ENCODE peak calls at places on chromosomes 3 and 15, in five cellular contexts. N is H1, A is fibroblast of lung, I is GM06990, C is brain microvascular endothelial cell. E is an unnamed sample.

GRCh38 chr15:38069506-38069905 is 135.1 kb downstream of the TMCO5A start:
- DNase-seq in I (no peak), A (peak), C (peak), N (no peak), E (no peak)

GRCh38 chr3:69143605-69144004 is 21.2 kb upstream of the LMOD3 start:
- DNase-seq in A (peak), N (no peak), I (no peak), C (no peak), E (no peak)

GRCh38 chr3:83873550-83873949 is 1085.2 kb upstream of the CADM2 start:
- DNase-seq in I (no peak), A (peak), C (no peak), N (no peak), E (no peak)

GRCh38 chr15:51054535-51054934 is 40.2 kb downstream of the TNFAIP8L3 start:
- DNase-seq in N (no peak), C (no peak), A (no peak), I (no peak), E (no peak)

GRCh38 chr15:58932791-58933310 is 628 bp downstream of the SLTM start:
- DNase-seq in N (no peak), I (no peak), A (peak), C (no peak), E (no peak)

GRCh38 chr3:119294402-119294888 is 262 bp downstream of the ARHGAP31 start:
- DNase-seq in A (no peak), N (peak), I (peak), C (no peak), E (peak)

GRCh38 chr3:131072099-131072559 is 45.5 kb downstream of the NEK11 start:
- DNase-seq in I (no peak), N (no peak), C (peak), A (no peak), E (no peak)

GRCh38 chr15:28969511-28970085 is 83.8 kb downstream of the APBA2 start:
- DNase-seq in C (no peak), I (no peak), N (peak), A (no peak), E (no peak)

GRCh38 chr15:73210630-73211029 is 158.1 kb downstream of the HCN4 start:
- DNase-seq in I (no peak), A (no peak), C (no peak), N (no peak), E (no peak)

GRCh38 chr3:55485208-55485791 is 1.8 kb downstream of the WNT5A start:
- DNase-seq in N (peak), A (peak), I (peak), C (peak), E (peak)

GRCh38 chr15:39585394-39585841 is 4.5 kb downstream of the THBS1 start:
- DNase-seq in N (no peak), A (peak), C (no peak), I (no peak), E (no peak)

GRCh38 chr3:42831321-42831713 is 22.1 kb downstream of the ACKR2 start:
- DNase-seq in C (peak), I (peak), A (peak), N (peak), E (peak)

GRCh38 chr3:183437696-183438564 is 9.5 kb upstream of the MCF2L2 start:
- DNase-seq in I (no peak), C (no peak), A (no peak), N (no peak), E (no peak)

GRCh38 chr3:168249539-168250414 is 154.1 kb upstream of the GOLIM4 start:
- DNase-seq in A (peak), I (peak), C (peak), N (peak), E (peak)

GRCh38 chr15:44836094-44836493 is 99.8 kb downstream of the TRIM69 start:
- DNase-seq in I (no peak), A (no peak), N (no peak), C (no peak), E (no peak)

GRCh38 chr15:87829651-87830050 is 426.9 kb downstream of the NTRK3 start:
- DNase-seq in N (no peak), A (no peak), I (no peak), C (no peak), E (no peak)

GRCh38 chr3:186532641-186533072 is 11.5 kb downstream of the CRYGS start:
- DNase-seq in C (no peak), A (no peak), I (peak), N (no peak), E (no peak)

GRCh38 chr15:48642795-48643194 is 2.7 kb downstream of the FBN1 start:
- DNase-seq in C (no peak), A (peak), I (no peak), N (no peak), E (no peak)
- H3K4me3 ChIP-seq in C (peak), A (peak), I (no peak), N (no peak), E (no peak)

GRCh38 chr3:161028485-161029018 is 76.6 kb downstream of the B3GALNT1 start:
- DNase-seq in N (no peak), C (no peak), A (no peak), I (no peak), E (no peak)
- H3K4me3 ChIP-seq in N (no peak), C (no peak), A (no peak), I (no peak), E (no peak)

GRCh38 chr3:35665390-35666055 is 26.2 kb downstream of the ARPP21 start:
- DNase-seq in I (no peak), N (no peak), A (no peak), C (peak), E (no peak)
- H3K4me3 ChIP-seq in I (no peak), N (no peak), A (no peak), C (no peak), E (no peak)

GRCh38 chr3:114089675-114090074 is 33.1 kb downstream of the QTRT2 start:
- DNase-seq in I (no peak), C (no peak), A (no peak), N (no peak), E (no peak)

GRCh38 chr3:114095808-114096207 is 39.3 kb downstream of the QTRT2 start:
- DNase-seq in I (no peak), C (no peak), N (no peak), A (no peak), E (no peak)

GRCh38 chr3:114093001-114093350 is 36.4 kb downstream of the QTRT2 start:
- DNase-seq in C (no peak), N (no peak), I (no peak), A (no peak), E (no peak)

GRCh38 chr3:114093596-114093995 is 37.1 kb downstream of the QTRT2 start:
- DNase-seq in A (peak), N (no peak), C (peak), I (no peak), E (no peak)

DNA sequence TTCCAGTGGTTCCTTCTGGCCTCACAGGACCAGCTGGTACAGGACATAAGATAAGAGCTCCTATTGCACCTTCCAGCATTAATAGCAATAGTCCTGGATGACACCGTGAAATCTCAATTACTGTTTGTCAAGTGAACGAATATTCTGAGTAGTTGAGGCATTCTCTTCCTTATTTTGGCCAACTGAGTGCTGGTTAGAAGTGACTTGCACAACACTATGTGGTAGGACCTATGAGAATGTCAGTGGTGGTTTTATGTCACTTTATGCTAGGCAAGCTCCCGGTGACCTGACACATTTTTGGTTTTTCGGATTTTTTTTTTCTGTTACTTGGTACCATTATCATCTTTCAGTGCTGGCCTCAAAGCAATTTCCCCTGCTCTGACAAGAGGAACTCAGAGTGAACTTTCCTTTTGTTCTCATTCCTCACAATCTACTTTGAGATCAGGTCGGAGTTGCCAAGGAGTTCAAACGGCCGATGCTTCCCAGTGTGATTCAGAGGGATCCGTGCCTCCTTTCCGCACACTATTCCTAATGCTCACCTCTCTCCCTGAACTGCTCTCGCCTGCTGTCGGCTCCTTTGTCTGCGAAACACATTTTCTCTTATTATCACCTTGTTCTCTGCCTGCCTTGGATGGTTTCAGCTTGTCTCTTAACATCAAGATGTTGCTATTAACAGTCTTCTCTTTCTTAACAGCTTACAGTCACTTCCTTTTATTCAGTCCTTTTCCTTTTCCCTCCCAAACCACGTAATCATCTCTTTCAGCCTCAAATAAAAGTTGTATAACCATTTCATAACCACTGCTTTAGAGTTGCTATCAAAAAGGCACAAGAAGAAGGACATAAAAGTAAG is 35.8 kb downstream of the QTRT2 start:
- DNase-seq in N (no peak), A (no peak), C (no peak), I (no peak), E (no peak)
- H3K4me3 ChIP-seq in N (no peak), A (no peak), C (no peak), I (no peak), E (no peak)

GRCh38 chr3:66453525-66454463 is 47.0 kb downstream of the LRIG1 start:
- DNase-seq in I (no peak), A (no peak), C (no peak), N (no peak), E (no peak)

GRCh38 chr3:66452247-66453040 is 48.4 kb downstream of the LRIG1 start:
- DNase-seq in N (no peak), C (no peak), I (no peak), A (peak), E (no peak)

GRCh38 chr3:66449411-66449931 is 51.4 kb downstream of the LRIG1 start:
- DNase-seq in I (no peak), A (no peak), N (no peak), C (no peak), E (peak)

GRCh38 chr3:66454464-66454859 is 46.4 kb downstream of the LRIG1 start:
- DNase-seq in A (no peak), I (no peak), N (no peak), C (no peak), E (no peak)

GRCh38 chr3:66450389-66451022 is 50.3 kb downstream of the LRIG1 start:
- DNase-seq in A (peak), I (no peak), C (no peak), N (no peak), E (no peak)
- H3K4me3 ChIP-seq in A (no peak), I (no peak), C (no peak), N (no peak), E (no peak)

DNA sequence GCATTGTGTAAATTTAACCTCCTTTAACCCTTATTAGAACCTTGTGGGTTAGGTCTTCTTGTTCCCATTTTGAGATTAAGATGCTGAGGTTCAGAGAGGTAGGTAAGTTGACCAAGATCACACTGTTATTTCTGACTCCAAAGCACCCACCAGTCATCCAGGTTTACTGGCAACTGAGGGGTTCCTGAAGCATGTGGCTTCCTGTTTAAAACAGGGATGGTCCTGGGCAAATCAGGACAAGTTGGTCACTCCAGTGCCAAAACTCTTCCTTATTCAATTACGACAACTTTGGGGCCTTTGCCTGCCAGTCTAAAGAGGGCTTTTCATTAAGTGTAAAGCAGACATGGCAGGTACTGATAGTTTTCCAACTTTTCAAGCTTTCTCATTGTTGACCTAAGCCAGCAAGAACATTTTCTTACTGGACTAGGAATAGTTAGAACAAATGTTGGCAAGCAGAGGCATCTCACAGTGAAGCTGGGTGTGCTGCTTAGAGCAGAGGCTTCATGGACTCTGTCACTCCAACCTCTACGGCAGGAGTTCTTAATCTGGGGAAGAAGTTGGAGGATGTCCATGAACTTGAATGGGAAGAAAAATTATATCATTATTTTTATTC is 149.4 kb upstream of the ADAMTS9 start:
- DNase-seq in A (no peak), I (no peak), C (no peak), N (no peak), E (no peak)
- H3K4me3 ChIP-seq in A (no peak), I (no peak), C (no peak), N (no peak), E (no peak)

GRCh38 chr3:14772533-14773138 is 46.1 kb upstream of the FGD5 start:
- DNase-seq in A (no peak), C (no peak), N (peak), I (no peak), E (no peak)
- H3K4me3 ChIP-seq in A (no peak), C (no peak), N (no peak), I (no peak), E (no peak)